ENCODE peak calls at places on chromosomes 3 and 15, in six cellular contexts. W, Z, B, K, G and S are unnamed samples.
A peak's percentile ranks its signal among the peaks of the same experiment; 100 is the strongest.

GRCh38 chr3:49930241-49930690 is 655 bp upstream of the MON1A start:
- DNase-seq in W (no peak), Z (no peak), B (no peak), K (no peak), G (no peak), S (no peak)

GRCh38 chr15:31516459-31516858 is 189.8 kb downstream of the KLF13 start:
- DNase-seq in W (no peak), Z (no peak), B (no peak), K (no peak), G (no peak), S (no peak)

GRCh38 chr15:66650433-66650832 is 51.6 kb upstream of the SMAD6 start:
- DNase-seq in W (no peak), Z (no peak), B (no peak), K (no peak), G (no peak), S (peak; percentile 91)

GRCh38 chr3:50473768-50474167 is 29.7 kb downstream of the CACNA2D2 start:
- DNase-seq in W (no peak), Z (no peak), B (no peak), K (no peak), G (peak; percentile 60), S (no peak)

GRCh38 chr3:75906555-75907112 is 121.3 kb upstream of the ZNF717 start:
- DNase-seq in W (no peak), Z (no peak), B (no peak), K (peak; percentile 68), G (peak; percentile 62), S (no peak)

GRCh38 chr15:65249641-65250040 is 37.0 kb downstream of the PARP16 start:
- DNase-seq in W (peak; percentile 49), Z (no peak), B (no peak), K (no peak), G (no peak), S (no peak)

GRCh38 chr15:64503197-64503596 is 42.8 kb downstream of the ZNF609 start:
- DNase-seq in W (no peak), Z (no peak), B (no peak), K (no peak), G (peak; percentile 68), S (no peak)

GRCh38 chr3:114554716-114555115 is 260.9 kb downstream of the TIGIT start:
- DNase-seq in W (no peak), Z (no peak), B (no peak), K (no peak), G (no peak), S (no peak)

GRCh38 chr3:87468938-87469337 is 192.6 kb upstream of the POU1F1 start:
- DNase-seq in W (no peak), Z (no peak), B (no peak), K (no peak), G (no peak), S (no peak)

GRCh38 chr3:23723930-23724329 is 81.8 kb upstream of the UBE2E1 start:
- DNase-seq in W (no peak), Z (no peak), B (no peak), K (no peak), G (peak; percentile 21), S (no peak)

GRCh38 chr3:11001020-11001657 is 8.6 kb downstream of the SLC6A1 start:
- DNase-seq in W (no peak), Z (no peak), B (no peak), K (no peak), G (peak; percentile 94), S (no peak)

GRCh38 chr3:66473637-66474036 is 27.2 kb downstream of the LRIG1 start:
- DNase-seq in W (no peak), Z (no peak), B (no peak), K (no peak), G (no peak), S (no peak)

GRCh38 chr15:35123743-35124142 is 38.6 kb upstream of the NANOGP8 start:
- DNase-seq in W (no peak), Z (no peak), B (no peak), K (no peak), G (no peak), S (no peak)

GRCh38 chr3:112074616-112075497 is 11.3 kb upstream of the C3orf52 start:
- DNase-seq in W (no peak), Z (no peak), B (peak; percentile 24), K (no peak), G (no peak), S (no peak)

GRCh38 chr3:188553569-188553968 is 399.6 kb downstream of the LPP start:
- DNase-seq in W (no peak), Z (no peak), B (no peak), K (no peak), G (no peak), S (no peak)

GRCh38 chr3:64238971-64239667 is 13.9 kb upstream of the PRICKLE2 start:
- DNase-seq in W (no peak), Z (no peak), B (no peak), K (peak; percentile 47), G (peak; percentile 53), S (peak; percentile 74)

GRCh38 chr3:71008350-71008923 is 575.1 kb downstream of the FOXP1 start:
- DNase-seq in W (no peak), Z (no peak), B (no peak), K (no peak), G (no peak), S (no peak)

GRCh38 chr3:8420613-8421012 is 81.0 kb upstream of the LMCD1 start:
- DNase-seq in W (no peak), Z (no peak), B (no peak), K (no peak), G (no peak), S (no peak)

GRCh38 chr3:27533718-27534578 is 49.8 kb upstream of the SLC4A7 start:
- DNase-seq in W (no peak), Z (no peak), B (no peak), K (peak; percentile 63), G (peak; percentile 64), S (peak; percentile 89)

GRCh38 chr3:126858887-126859286 is 124.0 kb upstream of the PLXNA1 start:
- DNase-seq in W (no peak), Z (no peak), B (no peak), K (peak; percentile 47), G (peak; percentile 77), S (no peak)

GRCh38 chr15:85752591-85752990 is 42.1 kb downstream of the KLHL25 start:
- DNase-seq in W (no peak), Z (no peak), B (no peak), K (peak; percentile 51), G (no peak), S (no peak)

GRCh38 chr3:45026038-45026437 is at the start of gene CLEC3B:
- DNase-seq in W (no peak), Z (no peak), B (no peak), K (no peak), G (no peak), S (peak; percentile 88)

GRCh38 chr15:73403171-73403570 is 34.4 kb upstream of the HCN4 start:
- DNase-seq in W (no peak), Z (no peak), B (no peak), K (no peak), G (no peak), S (peak; percentile 43)

GRCh38 chr3:4776399-4776979 is 202.7 kb upstream of the BHLHE40 start:
- DNase-seq in W (no peak), Z (no peak), B (no peak), K (no peak), G (peak; percentile 21), S (no peak)

GRCh38 chr3:72722930-72723726 is 125.1 kb downstream of the SHQ1 start:
- DNase-seq in W (no peak), Z (no peak), B (no peak), K (no peak), G (peak; percentile 41), S (no peak)

GRCh38 chr3:156317457-156317856 is 197.1 kb downstream of the KCNAB1 start:
- DNase-seq in W (no peak), Z (no peak), B (no peak), K (no peak), G (no peak), S (no peak)

GRCh38 chr3:65473746-65474145 is 565.0 kb downstream of the MAGI1 start:
- DNase-seq in W (no peak), Z (no peak), B (no peak), K (no peak), G (peak; percentile 20), S (no peak)

GRCh38 chr3:136630911-136631310 is 121.3 kb downstream of the STAG1 start:
- DNase-seq in W (no peak), Z (no peak), B (no peak), K (no peak), G (no peak), S (no peak)

GRCh38 chr3:132519914-132520313 is 77.2 kb upstream of the ACKR4 start:
- DNase-seq in W (no peak), Z (no peak), B (no peak), K (no peak), G (no peak), S (no peak)

GRCh38 chr3:9214599-9214998 is 34.8 kb downstream of the SRGAP3 start:
- DNase-seq in W (no peak), Z (no peak), B (no peak), K (no peak), G (no peak), S (no peak)

GRCh38 chr15:89937365-89938355 is 24.9 kb upstream of the ARPIN start:
- DNase-seq in W (no peak), Z (no peak), B (no peak), K (no peak), G (no peak), S (no peak)

GRCh38 chr15:90839187-90840071 is 29.0 kb upstream of the FURIN start:
- DNase-seq in W (no peak), Z (no peak), B (no peak), K (peak; percentile 92), G (peak; percentile 48), S (no peak)

GRCh38 chr15:58264068-58264971 is 126.1 kb downstream of the AQP9 start:
- DNase-seq in W (no peak), Z (no peak), B (no peak), K (no peak), G (no peak), S (no peak)

GRCh38 chr3:72346526-72346926 is 501.7 kb downstream of the SHQ1 start:
- DNase-seq in W (no peak), Z (no peak), B (no peak), K (no peak), G (no peak), S (no peak)

GRCh38 chr15:100175406-100176114 is 166.2 kb downstream of the ADAMTS17 start:
- DNase-seq in W (no peak), Z (no peak), B (no peak), K (no peak), G (no peak), S (no peak)

GRCh38 chr3:195921334-195921771 is 13.0 kb upstream of the TNK2 start:
- DNase-seq in W (no peak), Z (no peak), B (no peak), K (no peak), G (no peak), S (no peak)

GRCh38 chr3:60636846-60637245 is 614.4 kb downstream of the FHIT start:
- DNase-seq in W (no peak), Z (no peak), B (no peak), K (no peak), G (no peak), S (no peak)

GRCh38 chr15:90413411-90414379 is 25.7 kb downstream of the IQGAP1 start:
- DNase-seq in W (no peak), Z (no peak), B (no peak), K (no peak), G (no peak), S (no peak)

GRCh38 chr3:184338538-184338945 is 1.1 kb downstream of the FAM131A start:
- DNase-seq in W (no peak), Z (no peak), B (peak; percentile 99), K (peak; percentile 94), G (peak; percentile 88), S (peak; percentile 92)